ENCODE peak calls at places on chromosome 13, in eight cellular contexts. V is SK-N-SH, B is HCT116, L is H1, M is endothelial cell of umbilical vein, H is K562, S is HepG2, P is GM12878. Q is an unnamed sample.

GRCh38 chr13:112782433-112783010 is 92.7 kb downstream of the ATP11A start:
- DNase-seq in V (peak), B (no peak), L (no peak), M (no peak), H (no peak), S (no peak), P (no peak), Q (no peak)

GRCh38 chr13:28475916-28476725 is 18.8 kb downstream of the FLT1 start:
- DNase-seq in V (no peak), B (peak), L (no peak), M (peak), H (no peak), S (no peak), P (no peak), Q (no peak)

GRCh38 chr13:59391696-59392095 is 772.0 kb downstream of the DIAPH3 start:
- DNase-seq in V (peak), B (peak), L (no peak), M (peak), H (peak), S (peak), P (peak), Q (peak)

GRCh38 chr13:102620512-102620911 is 23.7 kb downstream of the TPP2 start:
- DNase-seq in V (no peak), B (no peak), L (no peak), M (no peak), H (no peak), S (no peak), P (no peak), Q (no peak)

GRCh38 chr13:29458419-29458818 is 137.1 kb downstream of the SLC7A1 start:
- DNase-seq in V (no peak), B (no peak), L (no peak), M (no peak), H (no peak), S (no peak), P (no peak), Q (no peak)

GRCh38 chr13:112655898-112656297 is 33.9 kb upstream of the ATP11A start:
- DNase-seq in V (no peak), B (no peak), L (no peak), M (no peak), H (no peak), S (no peak), P (no peak), Q (no peak)

GRCh38 chr13:60583911-60584753 is 187.1 kb downstream of the TDRD3 start:
- DNase-seq in V (no peak), B (no peak), L (peak), M (no peak), H (peak), S (no peak), P (no peak), Q (peak)

GRCh38 chr13:59643906-59644626 is 519.7 kb downstream of the DIAPH3 start:
- DNase-seq in V (no peak), B (no peak), L (no peak), M (no peak), H (no peak), S (no peak), P (no peak), Q (peak)

GRCh38 chr13:33730147-33730546 is 87.8 kb upstream of the RFC3 start:
- DNase-seq in V (no peak), B (no peak), L (no peak), M (no peak), H (no peak), S (no peak), P (no peak), Q (no peak)

GRCh38 chr13:39419068-39419467 is 183.9 kb downstream of the LHFPL6 start:
- DNase-seq in V (no peak), B (no peak), L (no peak), M (no peak), H (no peak), S (no peak), P (no peak), Q (no peak)

GRCh38 chr13:39418424-39418823 is 184.6 kb downstream of the LHFPL6 start:
- DNase-seq in V (no peak), B (no peak), L (no peak), M (no peak), H (no peak), S (no peak), P (no peak), Q (no peak)

GRCh38 chr13:39415403-39415802 is 187.6 kb downstream of the LHFPL6 start:
- DNase-seq in V (peak), B (peak), L (no peak), M (peak), H (no peak), S (no peak), P (no peak), Q (peak)

GRCh38 chr13:39417643-39418042 is 185.3 kb downstream of the LHFPL6 start:
- DNase-seq in V (no peak), B (no peak), L (peak), M (peak), H (no peak), S (no peak), P (no peak), Q (peak)

DNA sequence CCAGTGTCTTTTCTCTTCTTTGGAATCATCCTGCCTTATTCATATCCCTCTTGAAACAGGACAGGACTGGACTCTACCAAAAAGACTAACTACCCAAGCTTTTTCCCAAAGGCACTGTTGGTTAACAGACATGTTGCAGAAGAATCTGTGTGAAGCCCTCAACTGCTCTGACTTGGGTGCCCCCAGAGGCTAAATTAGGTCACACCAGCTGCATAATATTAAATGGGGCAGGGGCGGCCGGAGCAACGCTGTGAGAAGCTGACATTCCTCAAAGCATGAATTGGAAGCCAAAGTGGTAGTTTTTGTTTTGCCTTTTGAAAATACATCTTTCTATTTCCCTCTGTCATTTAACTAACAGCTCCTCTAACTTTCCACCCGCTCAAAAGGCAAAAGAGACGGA is 185.9 kb downstream of the LHFPL6 start:
- DNase-seq in V (peak), B (no peak), L (no peak), M (no peak), H (no peak), S (no peak), P (no peak), Q (peak)
- TF ChIP-seq CTCF in V (peak), B (no peak), L (peak), M (no peak), H (no peak), S (no peak), P (peak), Q (peak)

GRCh38 chr13:23744315-23744714 is 144.9 kb downstream of the MIPEP start:
- DNase-seq in V (no peak), B (no peak), L (no peak), M (no peak), H (no peak), S (no peak), P (no peak), Q (no peak)
- H3K4me2 ChIP-seq in V (no peak), B (no peak), L (no peak), M (no peak), H (no peak), S (no peak), P (no peak), Q (no peak)

GRCh38 chr13:21458816-21459701 is at the start of gene ZDHHC20:
- DNase-seq in V (peak), B (no peak), L (peak), M (peak), H (peak), S (peak), P (no peak), Q (peak)
- TF ChIP-seq POLR2AphosphoS5 in V (peak), B (peak), L (peak), M (peak), H (peak), S (peak), P (peak), Q (peak)

GRCh38 chr13:30742896-30743295 is 7.6 kb downstream of the ALOX5AP start:
- DNase-seq in V (no peak), B (no peak), L (no peak), M (no peak), H (no peak), S (no peak), P (no peak), Q (no peak)
- TF ChIP-seq CTCF in V (no peak), B (no peak), L (no peak), M (no peak), H (no peak), S (no peak), P (no peak), Q (no peak)

GRCh38 chr13:97967226-97967625 is 13.8 kb downstream of the IPO5 start:
- DNase-seq in V (no peak), B (no peak), L (no peak), M (no peak), H (no peak), S (no peak), P (no peak), Q (no peak)

GRCh38 chr13:97971519-97971918 is 18.0 kb downstream of the IPO5 start:
- DNase-seq in V (no peak), B (no peak), L (no peak), M (no peak), H (no peak), S (no peak), P (no peak), Q (no peak)

GRCh38 chr13:97962887-97963286 is 9.4 kb downstream of the IPO5 start:
- DNase-seq in V (no peak), B (no peak), L (no peak), M (no peak), H (no peak), S (no peak), P (no peak), Q (no peak)

GRCh38 chr13:97967948-97968347 is 14.5 kb downstream of the IPO5 start:
- DNase-seq in V (no peak), B (no peak), L (no peak), M (no peak), H (no peak), S (no peak), P (no peak), Q (no peak)
- H3K4me2 ChIP-seq in V (no peak), B (no peak), L (no peak), M (no peak), H (no peak), S (no peak), P (no peak), Q (no peak)

DNA sequence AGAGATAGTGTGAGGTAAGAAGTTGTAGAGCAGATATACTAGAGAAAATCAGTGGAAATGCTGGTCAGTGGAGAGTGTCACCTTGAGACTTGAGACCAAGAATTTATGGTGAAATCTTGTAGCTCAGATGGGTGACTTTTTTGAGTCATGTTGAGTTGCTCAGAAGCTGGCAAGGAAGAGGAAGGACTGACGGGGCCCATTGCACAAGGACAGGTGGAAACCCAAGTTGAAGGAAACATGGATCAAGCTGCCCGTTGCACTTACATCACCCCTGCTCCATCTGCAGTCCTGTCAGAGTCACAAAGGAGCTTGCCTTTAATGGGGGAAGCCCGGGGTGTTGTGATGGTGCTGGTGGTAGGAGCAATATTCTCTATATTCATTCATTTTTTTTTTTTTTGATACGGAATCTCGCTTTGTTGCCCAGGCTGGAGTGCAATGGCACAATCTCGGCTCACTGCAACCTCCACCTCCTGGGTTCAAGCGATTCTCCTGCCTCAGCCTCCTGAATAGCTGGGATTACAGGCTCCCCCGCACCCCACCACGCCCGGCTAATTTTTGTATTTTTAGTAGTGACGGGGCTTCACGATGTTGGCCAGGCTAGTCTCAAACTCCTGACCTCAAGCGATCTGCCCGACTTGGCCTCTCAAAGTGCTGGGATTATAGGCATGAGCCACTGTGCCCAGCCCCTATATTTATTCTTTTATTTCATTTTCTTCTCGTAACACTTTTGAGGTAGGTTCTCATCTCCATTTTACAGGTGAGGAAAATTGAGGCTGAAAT is 27.4 kb downstream of the UBAC2 start:
- DNase-seq in V (no peak), B (no peak), L (no peak), M (no peak), H (no peak), S (no peak), P (no peak), Q (no peak)
- TF ChIP-seq POLR2AphosphoS5 in V (no peak), B (no peak), L (no peak), M (no peak), H (no peak), S (no peak), P (no peak), Q (no peak)

DNA sequence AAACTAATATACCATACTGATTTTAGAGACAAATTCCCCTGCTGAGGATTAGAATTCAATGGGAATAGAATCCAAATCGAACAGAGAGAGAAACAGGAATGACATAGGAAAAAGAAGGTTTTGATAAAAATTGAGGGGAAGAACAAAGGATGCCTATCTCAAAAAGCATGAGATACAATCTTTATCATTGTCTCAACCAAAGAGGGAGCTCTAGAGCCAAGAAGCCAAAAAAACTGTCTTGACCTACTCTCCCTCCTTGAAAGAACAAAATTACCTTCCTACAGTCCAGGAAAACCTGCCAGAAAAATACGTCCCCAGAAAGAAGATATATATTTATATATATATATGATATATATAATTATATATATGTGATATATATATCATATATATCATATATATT is 39.2 kb upstream of the MIR17HG start:
- DNase-seq in V (no peak), B (no peak), L (no peak), M (no peak), H (no peak), S (no peak), P (no peak), Q (peak)
- TF ChIP-seq CTCF in V (peak), B (peak), L (no peak), M (no peak), H (no peak), S (no peak), P (peak), Q (peak)

Q was measured in GM23338.